ENCODE peak calls at places on chromosomes 7 and 10, in seven cellular contexts. One of them, this sample, is unnamed.
A peak's percentile ranks its signal among the peaks of the same experiment; 100 is the strongest.

GRCh38 chr10:70319183-70319582 is 35.4 kb upstream of the NPFFR1 start:
- DNase-seq in activated naive CD4-positive, alpha-beta T cell treated with Interleukin-2 at 50 U/mL for 16 hours: no peak
- DNase-seq in CD4-positive, alpha-beta T cell: no peak
- DNase-seq in GM13976: no peak
- DNase-seq in mesothelial cell of epicardium: no peak
- DNase-seq in NK-92 treated with Interleukin-12 subunit alpha and Interleukin-12 subunit beta, amount 100 ng/mL, for 24 hours: no peak
- DNase-seq in HFFc6: no peak
- DNase-seq in this sample: no peak

GRCh38 chr10:96988421-96988820 is 156.3 kb downstream of the LCOR start:
- DNase-seq in HFFc6: peak; percentile 37
- DNase-seq in mesothelial cell of epicardium: no peak
- DNase-seq in NK-92 treated with Interleukin-12 subunit alpha and Interleukin-12 subunit beta, amount 100 ng/mL, for 24 hours: no peak
- DNase-seq in CD4-positive, alpha-beta T cell: no peak
- DNase-seq in activated naive CD4-positive, alpha-beta T cell treated with Interleukin-2 at 50 U/mL for 16 hours: no peak
- DNase-seq in GM13976: no peak
- DNase-seq in this sample: no peak

GRCh38 chr7:149850007-149850594 is 11.9 kb downstream of the ZNF862 start:
- DNase-seq in activated naive CD4-positive, alpha-beta T cell treated with Interleukin-2 at 50 U/mL for 16 hours: no peak
- DNase-seq in NK-92 treated with Interleukin-12 subunit alpha and Interleukin-12 subunit beta, amount 100 ng/mL, for 24 hours: no peak
- DNase-seq in GM13976: no peak
- DNase-seq in CD4-positive, alpha-beta T cell: no peak
- DNase-seq in HFFc6: no peak
- DNase-seq in mesothelial cell of epicardium: no peak
- DNase-seq in this sample: no peak

GRCh38 chr7:136173874-136174273 is 196.7 kb upstream of the MTPN start:
- DNase-seq in GM13976: no peak
- DNase-seq in activated naive CD4-positive, alpha-beta T cell treated with Interleukin-2 at 50 U/mL for 16 hours: no peak
- DNase-seq in NK-92 treated with Interleukin-12 subunit alpha and Interleukin-12 subunit beta, amount 100 ng/mL, for 24 hours: no peak
- DNase-seq in HFFc6: no peak
- DNase-seq in CD4-positive, alpha-beta T cell: no peak
- DNase-seq in mesothelial cell of epicardium: no peak
- DNase-seq in this sample: no peak

GRCh38 chr10:101385866-101386658 is 32.1 kb downstream of the BTRC start:
- DNase-seq in activated naive CD4-positive, alpha-beta T cell treated with Interleukin-2 at 50 U/mL for 16 hours: no peak
- DNase-seq in HFFc6: no peak
- DNase-seq in GM13976: no peak
- DNase-seq in CD4-positive, alpha-beta T cell: no peak
- DNase-seq in mesothelial cell of epicardium: no peak
- DNase-seq in NK-92 treated with Interleukin-12 subunit alpha and Interleukin-12 subunit beta, amount 100 ng/mL, for 24 hours: no peak
- DNase-seq in this sample: no peak

GRCh38 chr10:34811968-34812514 is 3.1 kb downstream of the PARD3 start:
- DNase-seq in activated naive CD4-positive, alpha-beta T cell treated with Interleukin-2 at 50 U/mL for 16 hours: no peak
- DNase-seq in HFFc6: no peak
- DNase-seq in NK-92 treated with Interleukin-12 subunit alpha and Interleukin-12 subunit beta, amount 100 ng/mL, for 24 hours: no peak
- DNase-seq in CD4-positive, alpha-beta T cell: no peak
- DNase-seq in mesothelial cell of epicardium: no peak
- DNase-seq in GM13976: no peak
- DNase-seq in this sample: no peak

GRCh38 chr10:130179640-130180039 is 43.4 kb downstream of the GLRX3 start:
- DNase-seq in activated naive CD4-positive, alpha-beta T cell treated with Interleukin-2 at 50 U/mL for 16 hours: peak; percentile 22
- DNase-seq in NK-92 treated with Interleukin-12 subunit alpha and Interleukin-12 subunit beta, amount 100 ng/mL, for 24 hours: no peak
- DNase-seq in CD4-positive, alpha-beta T cell: no peak
- DNase-seq in mesothelial cell of epicardium: no peak
- DNase-seq in GM13976: no peak
- DNase-seq in HFFc6: peak; percentile 71
- DNase-seq in this sample: peak; percentile 75

GRCh38 chr10:4391683-4392082 is 434.3 kb upstream of the AKR1E2 start:
- DNase-seq in HFFc6: no peak
- DNase-seq in CD4-positive, alpha-beta T cell: no peak
- DNase-seq in GM13976: no peak
- DNase-seq in NK-92 treated with Interleukin-12 subunit alpha and Interleukin-12 subunit beta, amount 100 ng/mL, for 24 hours: no peak
- DNase-seq in activated naive CD4-positive, alpha-beta T cell treated with Interleukin-2 at 50 U/mL for 16 hours: no peak
- DNase-seq in mesothelial cell of epicardium: no peak
- DNase-seq in this sample: no peak

GRCh38 chr10:78177431-78178185 is 143.9 kb downstream of the RPS24 start:
- DNase-seq in NK-92 treated with Interleukin-12 subunit alpha and Interleukin-12 subunit beta, amount 100 ng/mL, for 24 hours: no peak
- DNase-seq in mesothelial cell of epicardium: no peak
- DNase-seq in GM13976: no peak
- DNase-seq in HFFc6: no peak
- DNase-seq in CD4-positive, alpha-beta T cell: no peak
- DNase-seq in activated naive CD4-positive, alpha-beta T cell treated with Interleukin-2 at 50 U/mL for 16 hours: no peak
- DNase-seq in this sample: no peak

GRCh38 chr7:145324081-145324480 is 488.2 kb upstream of the TPK1 start:
- DNase-seq in HFFc6: no peak
- DNase-seq in GM13976: no peak
- DNase-seq in NK-92 treated with Interleukin-12 subunit alpha and Interleukin-12 subunit beta, amount 100 ng/mL, for 24 hours: no peak
- DNase-seq in CD4-positive, alpha-beta T cell: no peak
- DNase-seq in mesothelial cell of epicardium: no peak
- DNase-seq in activated naive CD4-positive, alpha-beta T cell treated with Interleukin-2 at 50 U/mL for 16 hours: no peak
- DNase-seq in this sample: no peak

GRCh38 chr10:120854388-120854787 is 3.2 kb downstream of the WDR11 start:
- DNase-seq in GM13976: no peak
- DNase-seq in NK-92 treated with Interleukin-12 subunit alpha and Interleukin-12 subunit beta, amount 100 ng/mL, for 24 hours: no peak
- DNase-seq in activated naive CD4-positive, alpha-beta T cell treated with Interleukin-2 at 50 U/mL for 16 hours: no peak
- DNase-seq in CD4-positive, alpha-beta T cell: no peak
- DNase-seq in mesothelial cell of epicardium: no peak
- DNase-seq in HFFc6: no peak
- DNase-seq in this sample: no peak

GRCh38 chr10:129771024-129771423 is 193.1 kb downstream of the EBF3 start:
- DNase-seq in CD4-positive, alpha-beta T cell: no peak
- DNase-seq in activated naive CD4-positive, alpha-beta T cell treated with Interleukin-2 at 50 U/mL for 16 hours: no peak
- DNase-seq in NK-92 treated with Interleukin-12 subunit alpha and Interleukin-12 subunit beta, amount 100 ng/mL, for 24 hours: no peak
- DNase-seq in HFFc6: no peak
- DNase-seq in GM13976: no peak
- DNase-seq in mesothelial cell of epicardium: no peak
- DNase-seq in this sample: no peak

GRCh38 chr10:132364594-132364970 is 32.4 kb upstream of the PWWP2B start:
- DNase-seq in CD4-positive, alpha-beta T cell: no peak
- DNase-seq in GM13976: no peak
- DNase-seq in NK-92 treated with Interleukin-12 subunit alpha and Interleukin-12 subunit beta, amount 100 ng/mL, for 24 hours: no peak
- DNase-seq in HFFc6: no peak
- DNase-seq in mesothelial cell of epicardium: no peak
- DNase-seq in activated naive CD4-positive, alpha-beta T cell treated with Interleukin-2 at 50 U/mL for 16 hours: peak; percentile 64
- DNase-seq in this sample: no peak

GRCh38 chr10:71253981-71254818 is 41.8 kb downstream of the UNC5B start:
- DNase-seq in mesothelial cell of epicardium: no peak
- DNase-seq in HFFc6: no peak
- DNase-seq in GM13976: no peak
- DNase-seq in activated naive CD4-positive, alpha-beta T cell treated with Interleukin-2 at 50 U/mL for 16 hours: no peak
- DNase-seq in NK-92 treated with Interleukin-12 subunit alpha and Interleukin-12 subunit beta, amount 100 ng/mL, for 24 hours: no peak
- DNase-seq in CD4-positive, alpha-beta T cell: no peak
- DNase-seq in this sample: no peak

GRCh38 chr7:149873074-149873967 is 448 bp upstream of the ATP6V0E2 start:
- DNase-seq in HFFc6: peak; percentile 92
- DNase-seq in GM13976: peak; percentile 100
- DNase-seq in activated naive CD4-positive, alpha-beta T cell treated with Interleukin-2 at 50 U/mL for 16 hours: peak; percentile 94
- DNase-seq in mesothelial cell of epicardium: peak; percentile 94
- DNase-seq in CD4-positive, alpha-beta T cell: peak; percentile 89
- DNase-seq in NK-92 treated with Interleukin-12 subunit alpha and Interleukin-12 subunit beta, amount 100 ng/mL, for 24 hours: peak; percentile 97
- DNase-seq in this sample: no peak

GRCh38 chr7:30087371-30087770 is 47.4 kb upstream of the MTURN start:
- DNase-seq in GM13976: peak; percentile 27
- DNase-seq in activated naive CD4-positive, alpha-beta T cell treated with Interleukin-2 at 50 U/mL for 16 hours: no peak
- DNase-seq in mesothelial cell of epicardium: no peak
- DNase-seq in NK-92 treated with Interleukin-12 subunit alpha and Interleukin-12 subunit beta, amount 100 ng/mL, for 24 hours: no peak
- DNase-seq in HFFc6: no peak
- DNase-seq in CD4-positive, alpha-beta T cell: no peak
- DNase-seq in this sample: no peak

GRCh38 chr10:73590881-73591577 is at the start of gene USP54:
- DNase-seq in mesothelial cell of epicardium: no peak
- DNase-seq in HFFc6: peak; percentile 42
- DNase-seq in GM13976: no peak
- DNase-seq in NK-92 treated with Interleukin-12 subunit alpha and Interleukin-12 subunit beta, amount 100 ng/mL, for 24 hours: no peak
- DNase-seq in activated naive CD4-positive, alpha-beta T cell treated with Interleukin-2 at 50 U/mL for 16 hours: no peak
- DNase-seq in CD4-positive, alpha-beta T cell: no peak
- DNase-seq in this sample: no peak

GRCh38 chr7:75642810-75643486 is 95.8 kb downstream of the HIP1 start:
- DNase-seq in NK-92 treated with Interleukin-12 subunit alpha and Interleukin-12 subunit beta, amount 100 ng/mL, for 24 hours: peak; percentile 43
- DNase-seq in GM13976: peak; percentile 79
- DNase-seq in CD4-positive, alpha-beta T cell: peak; percentile 49
- DNase-seq in mesothelial cell of epicardium: no peak
- DNase-seq in HFFc6: peak; percentile 60
- DNase-seq in activated naive CD4-positive, alpha-beta T cell treated with Interleukin-2 at 50 U/mL for 16 hours: peak; percentile 70
- DNase-seq in this sample: peak; percentile 55

GRCh38 chr7:85469446-85469970 is 282.7 kb upstream of the SEMA3D start:
- DNase-seq in activated naive CD4-positive, alpha-beta T cell treated with Interleukin-2 at 50 U/mL for 16 hours: no peak
- DNase-seq in CD4-positive, alpha-beta T cell: no peak
- DNase-seq in mesothelial cell of epicardium: no peak
- DNase-seq in HFFc6: no peak
- DNase-seq in GM13976: no peak
- DNase-seq in NK-92 treated with Interleukin-12 subunit alpha and Interleukin-12 subunit beta, amount 100 ng/mL, for 24 hours: no peak
- DNase-seq in this sample: no peak

GRCh38 chr7:140404565-140405080 is 765 bp downstream of the RAB19 start:
- DNase-seq in mesothelial cell of epicardium: no peak
- DNase-seq in HFFc6: no peak
- DNase-seq in activated naive CD4-positive, alpha-beta T cell treated with Interleukin-2 at 50 U/mL for 16 hours: no peak
- DNase-seq in NK-92 treated with Interleukin-12 subunit alpha and Interleukin-12 subunit beta, amount 100 ng/mL, for 24 hours: no peak
- DNase-seq in GM13976: no peak
- DNase-seq in CD4-positive, alpha-beta T cell: no peak
- DNase-seq in this sample: no peak

GRCh38 chr10:16182688-16183087 is 254.1 kb upstream of the PTER start:
- DNase-seq in NK-92 treated with Interleukin-12 subunit alpha and Interleukin-12 subunit beta, amount 100 ng/mL, for 24 hours: no peak
- DNase-seq in activated naive CD4-positive, alpha-beta T cell treated with Interleukin-2 at 50 U/mL for 16 hours: no peak
- DNase-seq in HFFc6: no peak
- DNase-seq in GM13976: no peak
- DNase-seq in mesothelial cell of epicardium: no peak
- DNase-seq in CD4-positive, alpha-beta T cell: no peak
- DNase-seq in this sample: no peak

GRCh38 chr7:127940365-127941160 is 90.7 kb downstream of the LRRC4 start:
- DNase-seq in HFFc6: peak; percentile 74
- DNase-seq in mesothelial cell of epicardium: no peak
- DNase-seq in GM13976: no peak
- DNase-seq in NK-92 treated with Interleukin-12 subunit alpha and Interleukin-12 subunit beta, amount 100 ng/mL, for 24 hours: no peak
- DNase-seq in CD4-positive, alpha-beta T cell: no peak
- DNase-seq in activated naive CD4-positive, alpha-beta T cell treated with Interleukin-2 at 50 U/mL for 16 hours: no peak
- DNase-seq in this sample: no peak

GRCh38 chr10:70584941-70585544 is 17.5 kb downstream of the PRF1 start:
- DNase-seq in HFFc6: no peak
- DNase-seq in NK-92 treated with Interleukin-12 subunit alpha and Interleukin-12 subunit beta, amount 100 ng/mL, for 24 hours: no peak
- DNase-seq in activated naive CD4-positive, alpha-beta T cell treated with Interleukin-2 at 50 U/mL for 16 hours: no peak
- DNase-seq in CD4-positive, alpha-beta T cell: no peak
- DNase-seq in GM13976: no peak
- DNase-seq in mesothelial cell of epicardium: peak; percentile 53
- DNase-seq in this sample: no peak